ENCODE peak calls at places on chromosomes 11 and 22, in ten cellular contexts. A, Z, W, P, F, S, K, N, M and X are unnamed samples.

GRCh38 chr22:39182478-39183030 is 30.1 kb upstream of the CBX7 start:
- DNase-seq in A (no peak), Z (no peak), W (no peak), P (no peak), F (no peak), S (no peak), K (no peak), N (no peak), M (no peak), X (no peak)

GRCh38 chr22:19721486-19722172 is 1.7 kb upstream of the GP1BB start:
- DNase-seq in A (no peak), Z (no peak), W (no peak), P (no peak), F (no peak), S (no peak), K (no peak), N (no peak), M (no peak), X (no peak)

GRCh38 chr11:115255006-115255762 is 249.0 kb downstream of the CADM1 start:
- DNase-seq in A (no peak), Z (no peak), W (no peak), P (no peak), F (no peak), S (no peak), K (no peak), N (no peak), M (no peak), X (no peak)

GRCh38 chr11:94776351-94777321 is 8.5 kb downstream of the AMOTL1 start:
- DNase-seq in A (peak), Z (no peak), W (no peak), P (no peak), F (no peak), S (no peak), K (peak), N (no peak), M (no peak), X (peak)

GRCh38 chr22:41830174-41830573 is 2.7 kb upstream of the SREBF2 start:
- DNase-seq in A (no peak), Z (no peak), W (no peak), P (no peak), F (no peak), S (no peak), K (no peak), N (no peak), M (no peak), X (no peak)

GRCh38 chr11:116540019-116540418 is 232.8 kb downstream of the BUD13 start:
- DNase-seq in A (no peak), Z (no peak), W (no peak), P (no peak), F (no peak), S (no peak), K (no peak), N (no peak), M (no peak), X (no peak)

GRCh38 chr11:73412308-73412707 is 36.1 kb downstream of the RELT start:
- DNase-seq in A (no peak), Z (no peak), W (no peak), P (no peak), F (no peak), S (no peak), K (no peak), N (no peak), M (no peak), X (no peak)

GRCh38 chr22:28898233-28898629 is 14.9 kb downstream of the ZNRF3 start:
- DNase-seq in A (no peak), Z (no peak), W (no peak), P (no peak), F (no peak), S (no peak), K (no peak), N (no peak), M (no peak), X (no peak)

GRCh38 chr11:3119141-3119821 is 45.8 kb downstream of the OSBPL5 start:
- DNase-seq in A (no peak), Z (no peak), W (no peak), P (no peak), F (peak), S (no peak), K (no peak), N (no peak), M (no peak), X (no peak)

GRCh38 chr22:24587948-24588347 is 4.9 kb downstream of the LRRC75B start:
- DNase-seq in A (no peak), Z (no peak), W (no peak), P (no peak), F (no peak), S (no peak), K (no peak), N (no peak), M (no peak), X (no peak)

GRCh38 chr11:116073854-116074837 is 569.9 kb upstream of the CADM1 start:
- DNase-seq in A (peak), Z (no peak), W (no peak), P (no peak), F (peak), S (no peak), K (peak), N (no peak), M (no peak), X (peak)

GRCh38 chr22:21009638-21010425 is 5.1 kb upstream of the P2RX6 start:
- DNase-seq in A (no peak), Z (no peak), W (no peak), P (no peak), F (no peak), S (peak), K (no peak), N (no peak), M (no peak), X (no peak)

GRCh38 chr22:35894937-35895708 is 133.5 kb downstream of the RBFOX2 start:
- DNase-seq in A (peak), Z (no peak), W (no peak), P (no peak), F (no peak), S (no peak), K (no peak), N (no peak), M (no peak), X (no peak)

GRCh38 chr11:22792497-22792896 is 37.1 kb downstream of the SVIP start:
- DNase-seq in A (no peak), Z (no peak), W (no peak), P (no peak), F (peak), S (no peak), K (no peak), N (no peak), M (no peak), X (peak)